ENCODE peak calls at places on chromosomes 11 and 22, in nine cellular contexts. B, I, P, H, M, U, T, S and J are unnamed samples.

GRCh38 chr11:64220271-64220670 is 5.7 kb downstream of the TRPT1 start:
- DNase-seq in B (no peak), I (no peak), P (no peak), H (no peak), M (no peak), U (no peak), T (no peak), S (peak; percentile 52), J (no peak)

GRCh38 chr11:124520253-124520854 is 23.1 kb downstream of the OR8B12 start:
- DNase-seq in B (no peak), I (no peak), P (no peak), H (no peak), M (no peak), U (no peak), T (no peak), S (no peak), J (no peak)

GRCh38 chr11:66006891-66007176 is 4.5 kb downstream of the BANF1 start:
- DNase-seq in B (no peak), I (no peak), P (no peak), H (no peak), M (no peak), U (no peak), T (no peak), S (no peak), J (no peak)

GRCh38 chr11:126268708-126269579 is at the start of the genes FOXRED1 and SRPRA:
- DNase-seq in B (peak; percentile 98), I (peak; percentile 97), P (peak; percentile 100), H (peak; percentile 100), M (peak; percentile 100), U (peak; percentile 100), T (peak; percentile 99), S (peak; percentile 100), J (peak; percentile 96)

GRCh38 chr11:34160049-34160721 is 54.8 kb downstream of the NAT10 start:
- DNase-seq in B (no peak), I (peak; percentile 77), P (no peak), H (no peak), M (no peak), U (no peak), T (no peak), S (no peak), J (no peak)

GRCh38 chr11:122202951-122203456 is 87.0 kb upstream of the BLID start:
- DNase-seq in B (peak; percentile 76), I (peak; percentile 65), P (peak; percentile 89), H (peak; percentile 88), M (peak; percentile 83), U (peak; percentile 70), T (peak; percentile 74), S (peak; percentile 74), J (no peak)

GRCh38 chr11:109865558-109866186 is 227.5 kb upstream of the ZC3H12C start:
- DNase-seq in B (no peak), I (no peak), P (no peak), H (no peak), M (no peak), U (no peak), T (no peak), S (no peak), J (no peak)

GRCh38 chr11:67504950-67505561 is at the start of gene PITPNM1:
- DNase-seq in B (no peak), I (peak; percentile 6), P (peak; percentile 80), H (no peak), M (peak; percentile 49), U (peak; percentile 79), T (peak; percentile 68), S (peak; percentile 84), J (no peak)

GRCh38 chr11:76266269-76266668 is 60.0 kb upstream of the WNT11 start:
- DNase-seq in B (peak; percentile 84), I (peak; percentile 78), P (peak; percentile 74), H (no peak), M (no peak), U (no peak), T (no peak), S (no peak), J (peak; percentile 76)

GRCh38 chr22:50118557-50119168 is 28.9 kb downstream of the MOV10L1 start:
- DNase-seq in B (peak; percentile 90), I (peak; percentile 99), P (peak; percentile 76), H (peak; percentile 58), M (peak; percentile 82), U (no peak), T (peak; percentile 58), S (no peak), J (peak; percentile 96)

GRCh38 chr22:30941363-30941740 is 27.2 kb downstream of the MORC2 start:
- DNase-seq in B (no peak), I (no peak), P (no peak), H (no peak), M (no peak), U (no peak), T (no peak), S (no peak), J (no peak)

GRCh38 chr11:117219001-117219400 is 12.9 kb downstream of the PCSK7 start:
- DNase-seq in B (no peak), I (no peak), P (peak; percentile 63), H (no peak), M (peak; percentile 16), U (no peak), T (no peak), S (no peak), J (no peak)

GRCh38 chr11:128624269-128625170 is 37.2 kb upstream of the ETS1 start:
- DNase-seq in B (no peak), I (no peak), P (no peak), H (no peak), M (no peak), U (no peak), T (no peak), S (peak; percentile 90), J (no peak)

GRCh38 chr11:46277623-46278386 is at the start of gene CREB3L1:
- DNase-seq in B (peak; percentile 24), I (no peak), P (peak; percentile 71), H (no peak), M (peak; percentile 49), U (peak; percentile 66), T (peak; percentile 52), S (no peak), J (no peak)

GRCh38 chr11:46275964-46276641 is 1.4 kb upstream of the CREB3L1 start:
- DNase-seq in B (no peak), I (no peak), P (no peak), H (no peak), M (no peak), U (no peak), T (no peak), S (peak; percentile 77), J (no peak)

GRCh38 chr11:46279393-46280099 is 2.1 kb downstream of the CREB3L1 start:
- DNase-seq in B (peak; percentile 79), I (peak; percentile 71), P (peak; percentile 91), H (no peak), M (peak; percentile 72), U (peak; percentile 62), T (no peak), S (no peak), J (no peak)

GRCh38 chr11:46277313-46277622 is 194 bp upstream of the CREB3L1 start:
- DNase-seq in B (peak; percentile 64), I (no peak), P (peak; percentile 81), H (no peak), M (peak; percentile 59), U (no peak), T (peak; percentile 89), S (no peak), J (no peak)

GRCh38 chr11:46278387-46279173 is 1.1 kb downstream of the CREB3L1 start:
- DNase-seq in B (peak; percentile 57), I (no peak), P (peak; percentile 74), H (no peak), M (peak; percentile 63), U (peak; percentile 58), T (peak; percentile 81), S (no peak), J (no peak)
- H3K4me3 ChIP-seq in B (peak overlapping the region; percentile 97), I (peak overlapping the region; percentile 86), P (peak overlapping the region; percentile 40), H (peak overlapping the region; percentile 74), M (peak overlapping the region; percentile 59), U (peak overlapping the region; percentile 65), T (peak overlapping the region; percentile 74), S (peak overlapping the region; percentile 16), J (peak overlapping the region; percentile 90)

DNA sequence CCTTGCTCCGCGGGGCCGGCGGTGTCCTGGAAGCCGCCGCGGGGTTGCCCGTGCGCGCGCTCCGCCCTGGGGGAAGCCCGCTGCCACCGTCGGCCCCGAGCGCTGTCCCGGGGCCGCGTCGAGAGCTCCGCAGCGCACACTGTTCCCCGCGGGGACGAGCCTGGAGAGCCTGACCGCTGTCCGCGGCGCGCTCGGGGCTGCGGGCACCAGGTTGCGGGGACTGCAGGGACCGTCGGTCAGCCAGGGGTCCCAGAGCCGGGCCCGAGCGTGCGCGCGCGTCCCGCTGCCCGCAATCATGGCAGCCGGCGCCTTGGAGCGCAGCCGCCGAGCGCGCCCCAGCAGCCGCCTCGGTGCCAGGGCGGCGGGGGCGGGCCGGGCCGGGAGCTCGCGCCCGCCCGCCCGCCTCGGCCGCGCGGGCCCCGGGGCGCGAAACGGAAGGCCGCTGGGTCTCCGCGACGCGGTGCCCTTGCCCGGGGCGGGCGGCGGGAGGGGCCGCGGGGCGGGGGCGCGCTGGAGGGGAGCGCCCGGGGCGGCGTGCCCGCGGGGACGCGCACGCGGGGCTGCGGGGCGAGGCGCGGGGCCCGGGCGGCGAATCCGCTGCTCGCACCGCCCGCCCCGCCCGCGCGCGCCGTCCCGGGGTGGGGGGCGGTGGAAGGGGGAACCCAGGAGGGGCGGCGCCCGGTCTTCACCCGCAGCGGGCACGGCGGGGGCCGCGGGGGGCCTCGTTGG is 79.4 kb upstream of the PPARA start:
- DNase-seq in B (no peak), I (no peak), P (peak; percentile 81), H (peak; percentile 79), M (no peak), U (peak; percentile 83), T (peak; percentile 75), S (peak; percentile 76), J (no peak)
- TF ChIP-seq CTCF in B (no peak), I (no peak), P (no peak), H (no peak), M (no peak), U (no peak), T (no peak), S (no peak), J (no peak)

GRCh38 chr22:35837328-35837727 is 119.7 kb downstream of the APOL5 start:
- DNase-seq in B (no peak), I (no peak), P (no peak), H (no peak), M (no peak), U (no peak), T (no peak), S (no peak), J (no peak)
- H3K4me3 ChIP-seq in B (peak overlapping the region; percentile 86), I (peak overlapping the region; percentile 92), P (no peak overlapping the region), H (no peak overlapping the region), M (no peak overlapping the region), U (peak overlapping the region; percentile 67), T (peak overlapping the region; percentile 90), S (no peak overlapping the region), J (no peak overlapping the region)

DNA sequence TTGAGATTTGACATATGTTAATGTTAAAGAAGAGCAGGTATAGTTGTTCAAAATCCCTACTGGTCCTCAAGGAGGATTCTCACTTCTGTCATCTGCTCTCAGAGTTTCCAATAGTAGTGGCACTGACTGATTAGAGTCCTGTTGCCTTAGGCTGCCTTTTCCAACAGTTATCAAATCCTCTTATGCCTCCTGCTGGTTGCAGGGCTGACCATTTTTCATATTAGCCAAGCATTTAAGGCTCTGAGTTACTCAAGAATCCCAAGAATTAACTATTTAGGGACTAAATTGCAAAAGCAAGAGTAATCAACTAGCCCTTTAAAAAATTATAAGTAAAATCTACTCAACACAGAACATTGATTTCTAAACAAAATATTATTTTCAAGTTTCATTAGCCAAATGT is 212.0 kb upstream of the CHORDC1 start:
- DNase-seq in B (no peak), I (no peak), P (no peak), H (no peak), M (no peak), U (no peak), T (peak; percentile 53), S (no peak), J (no peak)
- TF ChIP-seq CTCF in B (no peak), I (no peak), P (no peak), H (no peak), M (no peak), U (no peak), T (no peak), S (peak; percentile 49), J (peak; percentile 66)

GRCh38 chr11:74748211-74749126 is at the start of gene RNF169:
- DNase-seq in B (peak; percentile 94), I (peak; percentile 92), P (peak; percentile 98), H (peak; percentile 98), M (peak; percentile 95), U (peak; percentile 92), T (peak; percentile 98), S (peak; percentile 96), J (peak; percentile 93)
- H3K4me3 ChIP-seq in B (peak within 1 kb of the TSS; percentile 84), I (peak within 1 kb of the TSS; percentile 74), P (peak within 1 kb of the TSS; percentile 93), H (peak within 1 kb of the TSS; percentile 66), M (peak within 1 kb of the TSS; percentile 90), U (peak within 1 kb of the TSS; percentile 98), T (peak within 1 kb of the TSS; percentile 73), S (peak within 1 kb of the TSS; percentile 81), J (peak within 1 kb of the TSS; percentile 82)